ENCODE peak calls at places on chromosome 22, in nine cellular contexts. Y is brain microvascular endothelial cell; H is astrocyte of the spinal cord; D is stimulated activated CD4-positive, alpha-beta T cell treated with anti-CD3 and anti-CD28 coated beads, Interleukin-12 subunit alpha, Interleukin-12 subunit beta, amount 100 ng/mL, for 48 hours; V is CD8-positive, alpha-beta T cell; U is HFF-Myc; A is ascending aorta; G is pancreas; E is AG04450. Q is an unnamed sample.

GRCh38 chr22:40723396-40723933 is 44.2 kb downstream of the MCHR1 start:
- DNase-seq in U (no peak), Y (no peak), H (no peak), V (no peak), E (no peak), G (no peak), A (no peak), D (no peak), Q (no peak)

GRCh38 chr22:40498454-40499186 is 128.2 kb downstream of the SGSM3 start:
- DNase-seq in D (no peak), U (peak; percentile 80), Y (peak; percentile 94), G (no peak), E (peak; percentile 89), A (no peak), V (no peak), H (peak; percentile 92), Q (no peak)

GRCh38 chr22:46443850-46444389 is 93.5 kb downstream of the CELSR1 start:
- DNase-seq in G (no peak), D (no peak), H (no peak), Y (no peak), U (no peak), E (no peak), A (no peak), V (no peak), Q (no peak)

GRCh38 chr22:29606320-29606719 is 2.9 kb downstream of the NF2 start:
- DNase-seq in G (no peak), D (no peak), H (no peak), U (no peak), A (no peak), E (no peak), V (no peak), Y (no peak), Q (no peak)

GRCh38 chr22:43044402-43044801 is 29.5 kb upstream of the PACSIN2 start:
- DNase-seq in G (no peak), E (no peak), Y (no peak), H (no peak), A (no peak), D (no peak), U (no peak), V (no peak), Q (no peak)

GRCh38 chr22:38788417-38788816 is 5.5 kb downstream of the DNAL4 start:
- DNase-seq in U (peak; percentile 75), G (peak; percentile 72), D (no peak), V (no peak), E (peak; percentile 72), A (peak; percentile 73), Y (peak; percentile 83), H (peak; percentile 89), Q (no peak)

GRCh38 chr22:39183991-39184585 is 31.6 kb upstream of the CBX7 start:
- DNase-seq in D (no peak), A (peak; percentile 50), U (no peak), E (no peak), V (peak; percentile 35), H (no peak), G (peak; percentile 57), Y (peak; percentile 81), Q (no peak)

GRCh38 chr22:17398159-17398558 is 28.9 kb downstream of the CECR2 start:
- DNase-seq in D (no peak), E (no peak), A (no peak), G (no peak), V (no peak), Y (no peak), H (no peak), U (no peak), Q (no peak)

GRCh38 chr22:17131686-17132085 is 10.5 kb upstream of the TMEM121B start:
- DNase-seq in V (no peak), Y (no peak), E (no peak), D (no peak), A (no peak), G (no peak), H (no peak), U (no peak), Q (no peak)

GRCh38 chr22:44033689-44034088 is 9.6 kb downstream of the PARVB start:
- DNase-seq in G (no peak), V (no peak), A (no peak), E (peak; percentile 21), U (no peak), H (peak; percentile 63), Y (peak; percentile 53), D (no peak), Q (no peak)

GRCh38 chr22:18076060-18076497 is 1.7 kb upstream of the PEX26 start:
- DNase-seq in E (peak; percentile 80), D (peak; percentile 72), Y (peak; percentile 78), H (peak; percentile 90), U (peak; percentile 83), V (no peak), A (peak; percentile 78), G (peak; percentile 61), Q (peak; percentile 71)

GRCh38 chr22:44449061-44449682 is 48.9 kb downstream of the RTL6 start:
- DNase-seq in A (peak; percentile 63), G (no peak), Y (peak; percentile 75), E (peak; percentile 85), V (no peak), D (no peak), U (peak; percentile 55), H (peak; percentile 86), Q (no peak)

GRCh38 chr22:37746366-37747089 is 49.7 kb downstream of the TRIOBP start:
- DNase-seq in Y (no peak), E (no peak), H (no peak), G (peak; percentile 40), V (no peak), D (peak; percentile 5), A (no peak), U (no peak), Q (peak; percentile 4)

GRCh38 chr22:42280140-42280539 is 9.7 kb upstream of the TCF20 start:
- DNase-seq in Y (no peak), D (no peak), U (no peak), V (no peak), E (no peak), H (no peak), G (peak; percentile 8), A (no peak), Q (no peak)

GRCh38 chr22:42317691-42318547 is 47.5 kb upstream of the TCF20 start:
- DNase-seq in G (no peak), V (no peak), H (no peak), A (no peak), D (no peak), Y (no peak), U (no peak), E (no peak), Q (no peak)

GRCh38 chr22:23240639-23241389 is 60.5 kb downstream of the BCR start:
- DNase-seq in E (no peak), V (no peak), D (peak; percentile 14), H (no peak), U (no peak), G (no peak), Y (no peak), A (no peak), Q (no peak)

GRCh38 chr22:38901111-38901641 is 29.2 kb upstream of the CBX6 start:
- DNase-seq in Y (no peak), H (no peak), A (no peak), U (no peak), V (no peak), E (no peak), D (no peak), G (no peak), Q (no peak)

GRCh38 chr22:31509041-31509440 is 12.7 kb downstream of the SFI1 start:
- DNase-seq in V (no peak), A (no peak), U (no peak), H (no peak), D (no peak), Y (no peak), G (no peak), E (no peak), Q (no peak)

GRCh38 chr22:41966607-41967240 is 2.5 kb upstream of the SEPTIN3 start:
- DNase-seq in U (peak; percentile 65), Y (peak; percentile 83), A (no peak), V (no peak), H (peak; percentile 85), G (no peak), E (peak; percentile 61), D (no peak), Q (peak; percentile 64)

GRCh38 chr22:50687829-50688228 is 15.2 kb downstream of the SHANK3 start:
- DNase-seq in Y (no peak), D (no peak), V (peak; percentile 7), A (no peak), E (no peak), G (no peak), H (no peak), U (no peak), Q (no peak)

GRCh38 chr22:47957649-47958048 is 1195.2 kb downstream of the TBC1D22A start:
- DNase-seq in Y (no peak), E (no peak), U (no peak), G (no peak), V (no peak), A (no peak), H (no peak), D (no peak), Q (no peak)

Q was measured in CD4-positive, CD25-positive, alpha-beta regulatory T cell.